ENCODE peak calls at places on chromosomes 3 and 15, in eight cellular contexts. One of them, this sample, is unnamed.
A peak's percentile ranks its signal among the peaks of the same experiment; 100 is the strongest.

GRCh38 chr3:126300761-126301481 is 56.3 kb downstream of the KLF15 start:
- DNase-seq in fibroblast of mammary gland: no peak
- DNase-seq in activated CD4-positive, alpha-beta T cell treated with anti-CD3 and anti-CD28 coated beads for 24 hours: no peak
- DNase-seq in G401: peak; percentile 15
- DNase-seq in HS-27A: no peak
- DNase-seq in effector CD4-positive, alpha-beta T cell: no peak
- DNase-seq in iris pigment epithelial cell: peak; percentile 40
- DNase-seq in heart left ventricle: no peak
- DNase-seq in this sample: no peak

GRCh38 chr3:61725851-61726333 is 164.5 kb downstream of the PTPRG start:
- DNase-seq in HS-27A: peak; percentile 88
- DNase-seq in G401: no peak
- DNase-seq in iris pigment epithelial cell: peak; percentile 87
- DNase-seq in effector CD4-positive, alpha-beta T cell: no peak
- DNase-seq in fibroblast of mammary gland: peak; percentile 55
- DNase-seq in activated CD4-positive, alpha-beta T cell treated with anti-CD3 and anti-CD28 coated beads for 24 hours: no peak
- DNase-seq in heart left ventricle: no peak
- DNase-seq in this sample: no peak

GRCh38 chr3:89049119-89049518 is 58.3 kb upstream of the EPHA3 start:
- DNase-seq in fibroblast of mammary gland: no peak
- DNase-seq in effector CD4-positive, alpha-beta T cell: no peak
- DNase-seq in HS-27A: no peak
- DNase-seq in iris pigment epithelial cell: peak; percentile 17
- DNase-seq in activated CD4-positive, alpha-beta T cell treated with anti-CD3 and anti-CD28 coated beads for 24 hours: no peak
- DNase-seq in G401: no peak
- DNase-seq in heart left ventricle: no peak
- DNase-seq in this sample: no peak

GRCh38 chr15:57495037-57495436 is 96.7 kb upstream of the MYZAP start:
- DNase-seq in HS-27A: no peak
- DNase-seq in G401: no peak
- DNase-seq in effector CD4-positive, alpha-beta T cell: no peak
- DNase-seq in activated CD4-positive, alpha-beta T cell treated with anti-CD3 and anti-CD28 coated beads for 24 hours: no peak
- DNase-seq in iris pigment epithelial cell: no peak
- DNase-seq in fibroblast of mammary gland: no peak
- DNase-seq in heart left ventricle: no peak
- DNase-seq in this sample: no peak

GRCh38 chr3:99016452-99016851 is 115.0 kb upstream of the DCBLD2 start:
- DNase-seq in fibroblast of mammary gland: no peak
- DNase-seq in iris pigment epithelial cell: no peak
- DNase-seq in activated CD4-positive, alpha-beta T cell treated with anti-CD3 and anti-CD28 coated beads for 24 hours: no peak
- DNase-seq in effector CD4-positive, alpha-beta T cell: no peak
- DNase-seq in HS-27A: no peak
- DNase-seq in heart left ventricle: no peak
- DNase-seq in G401: no peak
- DNase-seq in this sample: no peak

GRCh38 chr15:85752591-85752990 is 42.1 kb downstream of the KLHL25 start:
- DNase-seq in effector CD4-positive, alpha-beta T cell: no peak
- DNase-seq in iris pigment epithelial cell: no peak
- DNase-seq in HS-27A: no peak
- DNase-seq in activated CD4-positive, alpha-beta T cell treated with anti-CD3 and anti-CD28 coated beads for 24 hours: no peak
- DNase-seq in G401: peak; percentile 59
- DNase-seq in heart left ventricle: no peak
- DNase-seq in fibroblast of mammary gland: no peak
- DNase-seq in this sample: no peak

GRCh38 chr15:64894395-64895056 is 17.2 kb upstream of the ANKDD1A start:
- DNase-seq in activated CD4-positive, alpha-beta T cell treated with anti-CD3 and anti-CD28 coated beads for 24 hours: peak; percentile 48
- DNase-seq in G401: no peak
- DNase-seq in iris pigment epithelial cell: no peak
- DNase-seq in heart left ventricle: peak; percentile 76
- DNase-seq in HS-27A: no peak
- DNase-seq in effector CD4-positive, alpha-beta T cell: peak; percentile 79
- DNase-seq in fibroblast of mammary gland: no peak
- DNase-seq in this sample: peak; percentile 89

GRCh38 chr15:63530762-63531299 is 26.4 kb downstream of the USP3 start:
- DNase-seq in heart left ventricle: no peak
- DNase-seq in G401: no peak
- DNase-seq in fibroblast of mammary gland: no peak
- DNase-seq in HS-27A: no peak
- DNase-seq in activated CD4-positive, alpha-beta T cell treated with anti-CD3 and anti-CD28 coated beads for 24 hours: no peak
- DNase-seq in effector CD4-positive, alpha-beta T cell: no peak
- DNase-seq in iris pigment epithelial cell: no peak
- DNase-seq in this sample: no peak

GRCh38 chr15:97933589-97933988 is 26.9 kb upstream of the ARRDC4 start:
- DNase-seq in activated CD4-positive, alpha-beta T cell treated with anti-CD3 and anti-CD28 coated beads for 24 hours: no peak
- DNase-seq in G401: no peak
- DNase-seq in fibroblast of mammary gland: no peak
- DNase-seq in HS-27A: no peak
- DNase-seq in effector CD4-positive, alpha-beta T cell: no peak
- DNase-seq in heart left ventricle: no peak
- DNase-seq in iris pigment epithelial cell: no peak
- DNase-seq in this sample: no peak

GRCh38 chr3:171415070-171415469 is 45.1 kb downstream of the TNIK start:
- DNase-seq in effector CD4-positive, alpha-beta T cell: no peak
- DNase-seq in HS-27A: no peak
- DNase-seq in fibroblast of mammary gland: peak; percentile 41
- DNase-seq in heart left ventricle: no peak
- DNase-seq in activated CD4-positive, alpha-beta T cell treated with anti-CD3 and anti-CD28 coated beads for 24 hours: no peak
- DNase-seq in iris pigment epithelial cell: peak; percentile 91
- DNase-seq in G401: no peak
- DNase-seq in this sample: no peak

GRCh38 chr15:26864664-26865191 is 2.1 kb upstream of the GABRA5 start:
- DNase-seq in iris pigment epithelial cell: peak; percentile 45
- DNase-seq in heart left ventricle: no peak
- DNase-seq in activated CD4-positive, alpha-beta T cell treated with anti-CD3 and anti-CD28 coated beads for 24 hours: no peak
- DNase-seq in G401: peak; percentile 82
- DNase-seq in fibroblast of mammary gland: peak; percentile 49
- DNase-seq in effector CD4-positive, alpha-beta T cell: no peak
- DNase-seq in HS-27A: no peak
- DNase-seq in this sample: peak; percentile 11

GRCh38 chr15:67865766-67866165 is 25.9 kb upstream of the RNU6-1 start:
- DNase-seq in iris pigment epithelial cell: no peak
- DNase-seq in heart left ventricle: no peak
- DNase-seq in effector CD4-positive, alpha-beta T cell: no peak
- DNase-seq in HS-27A: no peak
- DNase-seq in G401: no peak
- DNase-seq in activated CD4-positive, alpha-beta T cell treated with anti-CD3 and anti-CD28 coated beads for 24 hours: no peak
- DNase-seq in fibroblast of mammary gland: no peak
- DNase-seq in this sample: no peak

GRCh38 chr15:49037546-49037940 is 8.7 kb downstream of the SECISBP2L start:
- DNase-seq in HS-27A: no peak
- DNase-seq in fibroblast of mammary gland: no peak
- DNase-seq in effector CD4-positive, alpha-beta T cell: no peak
- DNase-seq in iris pigment epithelial cell: peak; percentile 34
- DNase-seq in activated CD4-positive, alpha-beta T cell treated with anti-CD3 and anti-CD28 coated beads for 24 hours: no peak
- DNase-seq in G401: no peak
- DNase-seq in heart left ventricle: no peak
- DNase-seq in this sample: no peak

GRCh38 chr3:48715179-48715800 is 1.7 kb downstream of the IP6K2 start:
- DNase-seq in activated CD4-positive, alpha-beta T cell treated with anti-CD3 and anti-CD28 coated beads for 24 hours: no peak
- DNase-seq in iris pigment epithelial cell: peak; percentile 70
- DNase-seq in G401: peak; percentile 100
- DNase-seq in HS-27A: no peak
- DNase-seq in fibroblast of mammary gland: peak; percentile 56
- DNase-seq in effector CD4-positive, alpha-beta T cell: no peak
- DNase-seq in heart left ventricle: no peak
- DNase-seq in this sample: no peak

GRCh38 chr3:141485578-141486415 is 1.0 kb upstream of the RASA2 start:
- DNase-seq in heart left ventricle: no peak
- DNase-seq in iris pigment epithelial cell: peak; percentile 80
- DNase-seq in G401: peak; percentile 14
- DNase-seq in HS-27A: peak; percentile 53
- DNase-seq in fibroblast of mammary gland: peak; percentile 84
- DNase-seq in effector CD4-positive, alpha-beta T cell: peak; percentile 6
- DNase-seq in activated CD4-positive, alpha-beta T cell treated with anti-CD3 and anti-CD28 coated beads for 24 hours: no peak
- DNase-seq in this sample: peak; percentile 50

GRCh38 chr3:150653110-150653561 is 50.0 kb downstream of the SELENOT start:
- DNase-seq in heart left ventricle: no peak
- DNase-seq in activated CD4-positive, alpha-beta T cell treated with anti-CD3 and anti-CD28 coated beads for 24 hours: no peak
- DNase-seq in effector CD4-positive, alpha-beta T cell: no peak
- DNase-seq in G401: no peak
- DNase-seq in HS-27A: no peak
- DNase-seq in fibroblast of mammary gland: no peak
- DNase-seq in iris pigment epithelial cell: no peak
- DNase-seq in this sample: no peak

GRCh38 chr15:77506311-77507150 is 85.8 kb downstream of the HMG20A start:
- DNase-seq in activated CD4-positive, alpha-beta T cell treated with anti-CD3 and anti-CD28 coated beads for 24 hours: no peak
- DNase-seq in G401: peak; percentile 62
- DNase-seq in heart left ventricle: peak; percentile 86
- DNase-seq in fibroblast of mammary gland: peak; percentile 22
- DNase-seq in effector CD4-positive, alpha-beta T cell: no peak
- DNase-seq in iris pigment epithelial cell: peak; percentile 31
- DNase-seq in HS-27A: no peak
- DNase-seq in this sample: no peak

GRCh38 chr3:184236033-184236410 is 6.6 kb downstream of the VWA5B2 start:
- DNase-seq in HS-27A: no peak
- DNase-seq in effector CD4-positive, alpha-beta T cell: no peak
- DNase-seq in G401: no peak
- DNase-seq in fibroblast of mammary gland: no peak
- DNase-seq in activated CD4-positive, alpha-beta T cell treated with anti-CD3 and anti-CD28 coated beads for 24 hours: no peak
- DNase-seq in iris pigment epithelial cell: no peak
- DNase-seq in heart left ventricle: no peak
- DNase-seq in this sample: no peak

GRCh38 chr3:190094201-190094718 is 26.4 kb downstream of the P3H2 start:
- DNase-seq in fibroblast of mammary gland: peak; percentile 36
- DNase-seq in heart left ventricle: no peak
- DNase-seq in HS-27A: no peak
- DNase-seq in effector CD4-positive, alpha-beta T cell: no peak
- DNase-seq in G401: no peak
- DNase-seq in iris pigment epithelial cell: peak; percentile 58
- DNase-seq in activated CD4-positive, alpha-beta T cell treated with anti-CD3 and anti-CD28 coated beads for 24 hours: no peak
- DNase-seq in this sample: no peak

GRCh38 chr3:54989023-54989380 is 61.1 kb upstream of the LRTM1 start:
- DNase-seq in effector CD4-positive, alpha-beta T cell: no peak
- DNase-seq in G401: no peak
- DNase-seq in fibroblast of mammary gland: no peak
- DNase-seq in activated CD4-positive, alpha-beta T cell treated with anti-CD3 and anti-CD28 coated beads for 24 hours: no peak
- DNase-seq in iris pigment epithelial cell: no peak
- DNase-seq in HS-27A: no peak
- DNase-seq in heart left ventricle: no peak
- DNase-seq in this sample: no peak

GRCh38 chr3:195597848-195598247 is 14.1 kb upstream of the APOD start:
- DNase-seq in iris pigment epithelial cell: no peak
- DNase-seq in heart left ventricle: no peak
- DNase-seq in G401: no peak
- DNase-seq in HS-27A: no peak
- DNase-seq in fibroblast of mammary gland: no peak
- DNase-seq in effector CD4-positive, alpha-beta T cell: no peak
- DNase-seq in activated CD4-positive, alpha-beta T cell treated with anti-CD3 and anti-CD28 coated beads for 24 hours: no peak
- DNase-seq in this sample: no peak

GRCh38 chr3:73674280-73674679 is 49.5 kb upstream of the PDZRN3 start:
- DNase-seq in activated CD4-positive, alpha-beta T cell treated with anti-CD3 and anti-CD28 coated beads for 24 hours: no peak
- DNase-seq in HS-27A: no peak
- DNase-seq in iris pigment epithelial cell: no peak
- DNase-seq in G401: no peak
- DNase-seq in effector CD4-positive, alpha-beta T cell: no peak
- DNase-seq in fibroblast of mammary gland: peak; percentile 79
- DNase-seq in heart left ventricle: no peak
- DNase-seq in this sample: no peak

GRCh38 chr3:123385981-123386380 is 62.9 kb downstream of the ADCY5 start:
- DNase-seq in activated CD4-positive, alpha-beta T cell treated with anti-CD3 and anti-CD28 coated beads for 24 hours: no peak
- DNase-seq in effector CD4-positive, alpha-beta T cell: no peak
- DNase-seq in heart left ventricle: peak; percentile 68
- DNase-seq in fibroblast of mammary gland: peak; percentile 21
- DNase-seq in HS-27A: peak; percentile 33
- DNase-seq in iris pigment epithelial cell: peak; percentile 11
- DNase-seq in G401: no peak
- DNase-seq in this sample: no peak

GRCh38 chr3:134485075-134485536 is 679 bp downstream of the ANAPC13 start:
- DNase-seq in iris pigment epithelial cell: no peak
- DNase-seq in effector CD4-positive, alpha-beta T cell: no peak
- DNase-seq in fibroblast of mammary gland: peak; percentile 36
- DNase-seq in G401: no peak
- DNase-seq in heart left ventricle: no peak
- DNase-seq in activated CD4-positive, alpha-beta T cell treated with anti-CD3 and anti-CD28 coated beads for 24 hours: no peak
- DNase-seq in HS-27A: no peak
- DNase-seq in this sample: peak; percentile 19

GRCh38 chr15:77654975-77655374 is 22.3 kb upstream of the LINGO1 start:
- DNase-seq in fibroblast of mammary gland: no peak
- DNase-seq in iris pigment epithelial cell: no peak
- DNase-seq in G401: no peak
- DNase-seq in effector CD4-positive, alpha-beta T cell: no peak
- DNase-seq in activated CD4-positive, alpha-beta T cell treated with anti-CD3 and anti-CD28 coated beads for 24 hours: no peak
- DNase-seq in HS-27A: no peak
- DNase-seq in heart left ventricle: peak; percentile 19
- DNase-seq in this sample: peak; percentile 11

GRCh38 chr3:146163584-146163983 is 2.6 kb upstream of the PLOD2 start:
- DNase-seq in G401: no peak
- DNase-seq in fibroblast of mammary gland: peak; percentile 97
- DNase-seq in iris pigment epithelial cell: peak; percentile 96
- DNase-seq in effector CD4-positive, alpha-beta T cell: no peak
- DNase-seq in heart left ventricle: no peak
- DNase-seq in activated CD4-positive, alpha-beta T cell treated with anti-CD3 and anti-CD28 coated beads for 24 hours: no peak
- DNase-seq in HS-27A: peak; percentile 88
- DNase-seq in this sample: no peak

GRCh38 chr15:57631386-57632110 is 39.8 kb downstream of the MYZAP start:
- DNase-seq in HS-27A: no peak
- DNase-seq in iris pigment epithelial cell: no peak
- DNase-seq in fibroblast of mammary gland: no peak
- DNase-seq in activated CD4-positive, alpha-beta T cell treated with anti-CD3 and anti-CD28 coated beads for 24 hours: no peak
- DNase-seq in G401: no peak
- DNase-seq in heart left ventricle: no peak
- DNase-seq in effector CD4-positive, alpha-beta T cell: no peak
- DNase-seq in this sample: no peak

GRCh38 chr3:195900426-195901355 is 7.7 kb downstream of the TNK2 start:
- DNase-seq in activated CD4-positive, alpha-beta T cell treated with anti-CD3 and anti-CD28 coated beads for 24 hours: peak; percentile 23
- DNase-seq in iris pigment epithelial cell: no peak
- DNase-seq in fibroblast of mammary gland: no peak
- DNase-seq in G401: no peak
- DNase-seq in effector CD4-positive, alpha-beta T cell: no peak
- DNase-seq in heart left ventricle: peak; percentile 84
- DNase-seq in HS-27A: no peak
- DNase-seq in this sample: peak; percentile 66

GRCh38 chr15:72117448-72117697 is 577 bp downstream of the MYO9A start:
- DNase-seq in heart left ventricle: peak; percentile 90
- DNase-seq in HS-27A: peak; percentile 66
- DNase-seq in fibroblast of mammary gland: peak; percentile 70
- DNase-seq in effector CD4-positive, alpha-beta T cell: peak; percentile 59
- DNase-seq in iris pigment epithelial cell: peak; percentile 87
- DNase-seq in activated CD4-positive, alpha-beta T cell treated with anti-CD3 and anti-CD28 coated beads for 24 hours: peak; percentile 57
- DNase-seq in G401: peak; percentile 56
- DNase-seq in this sample: peak; percentile 75

GRCh38 chr15:78303729-78304486 is 4.5 kb upstream of the SKIC8 start:
- DNase-seq in fibroblast of mammary gland: no peak
- DNase-seq in heart left ventricle: no peak
- DNase-seq in G401: peak; percentile 32
- DNase-seq in HS-27A: no peak
- DNase-seq in effector CD4-positive, alpha-beta T cell: no peak
- DNase-seq in activated CD4-positive, alpha-beta T cell treated with anti-CD3 and anti-CD28 coated beads for 24 hours: no peak
- DNase-seq in iris pigment epithelial cell: no peak
- DNase-seq in this sample: no peak

GRCh38 chr3:87792532-87793321 is 266.1 kb downstream of the CGGBP1 start:
- DNase-seq in HS-27A: no peak
- DNase-seq in effector CD4-positive, alpha-beta T cell: no peak
- DNase-seq in G401: no peak
- DNase-seq in fibroblast of mammary gland: no peak
- DNase-seq in heart left ventricle: peak; percentile 63
- DNase-seq in iris pigment epithelial cell: no peak
- DNase-seq in activated CD4-positive, alpha-beta T cell treated with anti-CD3 and anti-CD28 coated beads for 24 hours: no peak
- DNase-seq in this sample: no peak

GRCh38 chr15:91291673-91292072 is 191.6 kb downstream of the SV2B start:
- DNase-seq in activated CD4-positive, alpha-beta T cell treated with anti-CD3 and anti-CD28 coated beads for 24 hours: no peak
- DNase-seq in iris pigment epithelial cell: peak; percentile 26
- DNase-seq in effector CD4-positive, alpha-beta T cell: no peak
- DNase-seq in G401: peak; percentile 40
- DNase-seq in heart left ventricle: no peak
- DNase-seq in HS-27A: no peak
- DNase-seq in fibroblast of mammary gland: peak; percentile 49
- DNase-seq in this sample: peak; percentile 25

GRCh38 chr3:10467904-10468610 is 37.3 kb downstream of the ATP2B2 start:
- DNase-seq in heart left ventricle: no peak
- DNase-seq in effector CD4-positive, alpha-beta T cell: no peak
- DNase-seq in HS-27A: no peak
- DNase-seq in activated CD4-positive, alpha-beta T cell treated with anti-CD3 and anti-CD28 coated beads for 24 hours: no peak
- DNase-seq in iris pigment epithelial cell: no peak
- DNase-seq in fibroblast of mammary gland: no peak
- DNase-seq in G401: peak; percentile 94
- DNase-seq in this sample: no peak

GRCh38 chr15:96418146-96418545 is 87.6 kb downstream of the NR2F2 start:
- DNase-seq in fibroblast of mammary gland: no peak
- DNase-seq in G401: no peak
- DNase-seq in iris pigment epithelial cell: no peak
- DNase-seq in activated CD4-positive, alpha-beta T cell treated with anti-CD3 and anti-CD28 coated beads for 24 hours: no peak
- DNase-seq in HS-27A: no peak
- DNase-seq in effector CD4-positive, alpha-beta T cell: no peak
- DNase-seq in heart left ventricle: no peak
- DNase-seq in this sample: no peak